ENCODE peak calls at places on chromosomes 6 and 20, in eight cellular contexts. J is gastrocnemius medialis; X is OCI-LY7; F is CD8-positive, alpha-beta memory T cell; M is CD4-positive, alpha-beta T cell; N is upper lobe of left lung; V is GM23248; W is heart left ventricle. T is an unnamed sample.

GRCh38 chr6:65259080-65259479 is 447.9 kb downstream of the EYS start:
- DNase-seq in M (no peak), J (no peak), N (no peak), F (no peak), V (peak), X (no peak), W (no peak), T (no peak)

GRCh38 chr6:45791181-45791580 is 224.5 kb downstream of the CLIC5 start:
- DNase-seq in J (no peak), F (no peak), X (no peak), V (peak), W (no peak), N (no peak), M (no peak), T (no peak)

GRCh38 chr20:10376271-10377075 is 57.5 kb downstream of the MKKS start:
- DNase-seq in N (no peak), V (peak), W (no peak), M (no peak), F (no peak), X (no peak), J (no peak), T (no peak)

GRCh38 chr6:45001663-45002062 is 326.5 kb upstream of the RUNX2 start:
- DNase-seq in N (no peak), V (no peak), X (no peak), J (no peak), F (no peak), M (no peak), W (no peak), T (no peak)

GRCh38 chr20:46709459-46710148 is at the start of gene SLC2A10:
- DNase-seq in F (no peak), J (no peak), X (no peak), M (no peak), V (peak), W (peak), N (peak), T (no peak)

GRCh38 chr6:113858067-113858604 is 991 bp downstream of the MARCKS start:
- DNase-seq in F (no peak), V (peak), W (peak), M (no peak), X (no peak), N (no peak), J (no peak), T (no peak)

GRCh38 chr20:1357921-1358671 is 29.2 kb upstream of the SDCBP2 start:
- DNase-seq in J (no peak), M (no peak), W (no peak), X (no peak), F (no peak), V (no peak), N (no peak), T (no peak)

GRCh38 chr20:54605319-54605718 is 129.9 kb downstream of the DOK5 start:
- DNase-seq in M (no peak), W (no peak), V (no peak), F (no peak), X (no peak), N (no peak), J (no peak), T (no peak)

GRCh38 chr6:2454180-2454579 is 208.8 kb upstream of the GMDS start:
- DNase-seq in F (no peak), X (no peak), W (no peak), J (no peak), V (peak), M (no peak), N (no peak), T (no peak)

GRCh38 chr6:1001655-1002349 is 308.9 kb upstream of the EXOC2 start:
- DNase-seq in J (no peak), W (no peak), F (no peak), V (peak), M (no peak), X (no peak), N (no peak), T (no peak)

GRCh38 chr6:69164564-69165252 is 529.6 kb downstream of the ADGRB3 start:
- DNase-seq in N (no peak), V (peak), X (no peak), W (no peak), M (no peak), F (no peak), J (no peak), T (no peak)

GRCh38 chr6:31624070-31624469 is 3.6 kb downstream of the PRRC2A start:
- DNase-seq in J (no peak), W (no peak), X (no peak), M (no peak), F (no peak), N (peak), V (no peak), T (no peak)

GRCh38 chr20:19552144-19552895 is 205.7 kb upstream of the RIN2 start:
- DNase-seq in W (no peak), J (no peak), N (no peak), V (no peak), M (no peak), F (no peak), X (no peak), T (no peak)

GRCh38 chr20:41273445-41273844 is 44.1 kb downstream of the ZHX3 start:
- DNase-seq in X (no peak), M (no peak), F (no peak), V (no peak), W (no peak), J (no peak), N (no peak), T (no peak)

GRCh38 chr20:30168025-30168799 is 1089.3 kb upstream of the DEFB115 start:
- DNase-seq in V (peak), J (no peak), X (no peak), W (peak), F (no peak), N (peak), M (peak), T (no peak)

GRCh38 chr6:19836799-19837510 is at the start of gene ID4:
- DNase-seq in F (no peak), W (peak), V (peak), M (no peak), J (peak), N (peak), X (no peak), T (peak)

GRCh38 chr6:131059486-131059885 is 3.6 kb downstream of the EPB41L2 start:
- DNase-seq in X (no peak), N (no peak), J (no peak), M (no peak), F (no peak), V (peak), W (no peak), T (no peak)

GRCh38 chr6:118893095-118893881 is 664 bp upstream of the ASF1A start:
- DNase-seq in W (no peak), F (peak), V (peak), X (peak), J (no peak), N (no peak), M (peak), T (peak)

GRCh38 chr20:63311833-63312243 is 18.9 kb downstream of the COL20A1 start:
- DNase-seq in V (no peak), J (no peak), F (no peak), M (no peak), N (peak), X (no peak), W (no peak), T (no peak)

GRCh38 chr20:31566658-31567379 is 38.3 kb upstream of the ID1 start:
- DNase-seq in X (peak), J (no peak), M (no peak), W (no peak), V (no peak), F (no peak), N (peak), T (no peak)

GRCh38 chr20:2800590-2801458 is at the start of gene CPXM1:
- DNase-seq in W (no peak), M (no peak), F (no peak), J (no peak), V (no peak), N (no peak), X (no peak), T (no peak)

GRCh38 chr20:60447703-60448102 is 489.5 kb downstream of the CDH26 start:
- DNase-seq in N (no peak), X (no peak), M (no peak), J (no peak), V (peak), F (no peak), W (no peak), T (no peak)

GRCh38 chr20:615494-615893 is 5.4 kb upstream of the TCF15 start:
- DNase-seq in M (no peak), F (no peak), W (no peak), J (no peak), X (no peak), V (no peak), N (no peak), T (no peak)

GRCh38 chr6:38943964-38944363 is 104.6 kb upstream of the GLP1R start:
- DNase-seq in F (no peak), M (no peak), J (no peak), W (no peak), N (no peak), X (peak), V (no peak), T (no peak)

GRCh38 chr6:29631860-29632731 is 887 bp downstream of the GABBR1 start:
- DNase-seq in J (peak), N (peak), X (peak), M (peak), W (peak), F (peak), V (peak), T (no peak)

GRCh38 chr6:80022803-80023202 is 18.4 kb downstream of the TTK start:
- DNase-seq in X (no peak), W (no peak), N (no peak), F (no peak), J (no peak), V (peak), M (no peak), T (no peak)

GRCh38 chr6:152094992-152095592 is 287.6 kb downstream of the ESR1 start:
- DNase-seq in W (peak), X (no peak), M (no peak), V (peak), F (no peak), N (no peak), J (peak), T (no peak)

GRCh38 chr6:19803331-19804330 is 33.5 kb upstream of the ID4 start:
- DNase-seq in J (no peak), N (no peak), X (peak), F (no peak), W (no peak), M (no peak), V (peak), T (no peak)

GRCh38 chr20:4216142-4216735 is 200.9 kb upstream of the RNF24 start:
- DNase-seq in N (no peak), X (no peak), F (no peak), W (no peak), M (no peak), V (no peak), J (no peak), T (no peak)

GRCh38 chr6:159473435-159473834 is 219.6 kb downstream of the SOD2 start:
- DNase-seq in V (no peak), J (no peak), F (no peak), W (no peak), M (no peak), X (no peak), N (no peak), T (no peak)

GRCh38 chr20:20393207-20393606 is 25.3 kb downstream of the INSM1 start:
- DNase-seq in N (no peak), F (no peak), X (no peak), V (peak), W (no peak), J (no peak), M (no peak), T (no peak)

GRCh38 chr6:65760285-65760684 is 53.3 kb upstream of the EYS start:
- DNase-seq in N (no peak), X (no peak), J (no peak), W (no peak), V (peak), F (no peak), M (no peak), T (no peak)

GRCh38 chr6:20827798-20828197 is 293.5 kb downstream of the CDKAL1 start:
- DNase-seq in N (no peak), J (no peak), V (peak), M (no peak), F (no peak), X (no peak), W (no peak), T (no peak)

GRCh38 chr6:158539363-158539762 is 20.5 kb upstream of the TMEM181 start:
- DNase-seq in X (no peak), W (no peak), J (no peak), F (no peak), M (no peak), V (no peak), N (no peak), T (no peak)

GRCh38 chr20:17481661-17482060 is 49.5 kb downstream of the BFSP1 start:
- DNase-seq in V (no peak), N (peak), J (no peak), X (no peak), W (no peak), F (no peak), M (no peak), T (no peak)

GRCh38 chr6:153024401-153025017 is 22.0 kb upstream of the MTRF1L start:
- DNase-seq in M (peak), N (no peak), J (no peak), F (no peak), X (peak), V (peak), W (no peak), T (no peak)

GRCh38 chr6:124967444-124967843 is 5.2 kb downstream of the RNF217 start:
- DNase-seq in X (no peak), J (no peak), F (no peak), N (no peak), V (peak), W (no peak), M (no peak), T (no peak)

DNA sequence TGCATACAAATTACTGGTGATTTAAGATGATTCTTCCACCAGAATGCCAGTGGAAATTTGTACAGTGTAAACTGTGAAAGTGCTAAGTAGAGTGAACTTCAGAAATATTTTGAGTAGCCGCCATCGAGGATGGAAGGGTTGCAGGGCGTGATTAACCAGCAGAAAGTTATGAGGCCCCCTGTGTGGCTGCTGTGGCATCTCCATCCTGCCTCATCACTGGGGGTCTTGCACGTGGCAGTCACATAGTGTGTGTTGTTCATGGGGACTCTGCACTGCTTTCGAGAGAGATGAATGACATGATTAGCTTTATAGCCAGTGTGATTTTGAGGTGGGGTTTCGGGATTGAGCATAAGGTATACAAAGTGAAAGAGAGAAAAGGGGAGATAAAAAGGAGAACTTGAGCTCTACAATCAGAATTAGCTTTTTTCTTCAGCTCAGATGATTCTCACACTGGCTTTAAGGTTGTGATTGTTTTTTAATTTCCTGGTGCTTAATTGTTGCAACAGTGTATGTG is 26.4 kb downstream of the KCTD20 start:
- DNase-seq in J (no peak), W (no peak), X (no peak), M (no peak), N (no peak), F (no peak), V (no peak), T (no peak)
- H3K27ac ChIP-seq in J (no peak), W (no peak), X (no peak), M (no peak), N (no peak), F (no peak), V (no peak), T (no peak)

DNA sequence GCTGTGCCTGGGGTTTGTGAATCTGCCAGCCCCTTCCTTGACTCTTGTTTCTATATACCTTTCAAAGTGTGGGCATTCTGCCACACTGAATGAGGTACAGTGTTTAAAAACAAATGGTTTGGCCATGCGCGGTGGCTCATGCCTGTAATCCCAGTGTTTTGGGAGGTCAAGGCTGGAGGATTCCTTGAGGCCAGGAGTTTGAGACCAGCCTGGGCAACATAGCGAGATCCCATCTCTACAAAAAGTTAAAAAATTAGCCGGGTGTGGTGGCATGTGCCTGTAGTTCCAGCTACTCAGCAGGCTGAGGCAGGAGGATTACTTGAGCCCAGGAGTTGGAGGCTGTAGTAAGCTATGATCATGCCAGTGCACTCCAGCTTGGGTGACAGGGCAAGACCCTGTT is 5.8 kb downstream of the FAM83D start:
- DNase-seq in V (no peak), X (no peak), N (no peak), M (no peak), F (no peak), J (no peak), W (no peak), T (no peak)
- H3K27ac ChIP-seq in V (no peak), X (no peak), N (no peak), M (no peak), F (no peak), J (no peak), W (no peak), T (no peak)

DNA sequence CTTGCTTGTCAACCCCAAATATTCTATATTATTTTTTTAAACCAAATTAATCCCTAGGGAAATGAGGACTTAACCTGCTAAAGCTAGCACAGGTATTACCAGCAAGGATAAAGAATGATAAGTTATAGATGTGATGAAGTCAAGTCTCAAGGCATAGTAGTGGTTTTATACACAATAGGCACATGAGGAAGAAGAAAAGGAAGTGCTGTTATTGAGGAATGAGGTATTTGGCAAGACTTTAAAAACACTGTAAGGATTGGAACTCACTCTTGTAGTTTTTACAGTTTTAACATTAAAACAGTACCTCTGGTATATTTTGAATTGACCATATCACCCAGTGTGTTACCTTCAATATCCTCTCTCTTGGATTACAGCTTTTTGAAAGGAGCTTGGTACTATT is 54.6 kb downstream of the PHF3 start:
- DNase-seq in M (no peak), N (no peak), W (no peak), X (no peak), F (no peak), V (no peak), J (no peak), T (no peak)
- H3K27ac ChIP-seq in M (no peak), N (no peak), W (no peak), X (no peak), F (no peak), V (no peak), J (no peak), T (no peak)

GRCh38 chr6:168394606-168395005 is 46.4 kb upstream of the SMOC2 start:
- DNase-seq in N (peak), V (no peak), M (no peak), X (no peak), J (no peak), F (no peak), W (peak), T (no peak)

GRCh38 chr6:168393126-168393870 is 47.7 kb upstream of the SMOC2 start:
- DNase-seq in X (no peak), F (no peak), N (peak), V (no peak), W (peak), M (no peak), J (no peak), T (no peak)

GRCh38 chr6:168395983-168396382 is 45.0 kb upstream of the SMOC2 start:
- DNase-seq in J (no peak), N (no peak), F (no peak), M (no peak), V (no peak), W (no peak), X (no peak), T (no peak)

GRCh38 chr6:168400044-168400443 is 40.9 kb upstream of the SMOC2 start:
- DNase-seq in J (no peak), W (peak), V (no peak), N (no peak), M (no peak), X (no peak), F (no peak), T (no peak)

GRCh38 chr6:168397011-168397410 is 44.0 kb upstream of the SMOC2 start:
- DNase-seq in N (peak), W (peak), F (no peak), M (no peak), V (no peak), J (no peak), X (no peak), T (no peak)
- H3K27ac ChIP-seq in N (no peak), W (no peak), F (no peak), M (no peak), V (no peak), J (no peak), X (no peak), T (no peak)

GRCh38 chr20:51451484-51451883 is 91.0 kb downstream of the NFATC2 start:
- DNase-seq in X (no peak), M (no peak), W (peak), F (no peak), V (no peak), N (no peak), J (no peak), T (no peak)

GRCh38 chr20:51450984-51451383 is 91.5 kb downstream of the NFATC2 start:
- DNase-seq in M (no peak), X (no peak), W (peak), J (no peak), F (no peak), V (no peak), N (no peak), T (no peak)

GRCh38 chr20:51452091-51452613 is 90.4 kb downstream of the NFATC2 start:
- DNase-seq in X (no peak), F (no peak), W (peak), V (no peak), J (no peak), M (no peak), N (no peak), T (no peak)

GRCh38 chr20:51449498-51450220 is 92.9 kb downstream of the NFATC2 start:
- DNase-seq in X (no peak), F (no peak), J (no peak), M (no peak), V (no peak), W (peak), N (no peak), T (no peak)

GRCh38 chr20:51450221-51450712 is 92.3 kb downstream of the NFATC2 start:
- DNase-seq in M (no peak), W (no peak), F (no peak), J (no peak), V (no peak), N (no peak), X (no peak), T (no peak)
- H3K27ac ChIP-seq in M (no peak), W (peak), F (no peak), J (peak), V (no peak), N (no peak), X (no peak), T (no peak)

GRCh38 chr6:35427435-35427834 is 24.7 kb upstream of the FANCE start:
- DNase-seq in X (no peak), V (no peak), W (no peak), M (no peak), J (no peak), F (no peak), N (peak), T (no peak)

GRCh38 chr6:35429463-35429862 is 22.7 kb upstream of the FANCE start:
- DNase-seq in F (no peak), N (no peak), X (no peak), W (no peak), V (no peak), M (no peak), J (no peak), T (no peak)

GRCh38 chr6:35426074-35426473 is 26.1 kb upstream of the FANCE start:
- DNase-seq in J (peak), M (no peak), F (no peak), V (no peak), X (peak), W (no peak), N (peak), T (no peak)

GRCh38 chr6:35427851-35428321 is 24.3 kb upstream of the FANCE start:
- DNase-seq in X (no peak), F (no peak), N (no peak), V (peak), J (no peak), W (no peak), M (no peak), T (no peak)

GRCh38 chr6:35428421-35429149 is 23.6 kb upstream of the FANCE start:
- DNase-seq in J (no peak), N (no peak), V (peak), X (no peak), M (no peak), F (no peak), W (no peak), T (no peak)
- H3K27ac ChIP-seq in J (no peak), N (no peak), V (peak), X (no peak), M (no peak), F (no peak), W (no peak), T (no peak)